ENCODE peak calls at places on chromosomes 16 and 17, in four cellular contexts. I is mesenchymal stem cell, J is hepatocyte, P is PC-9. T is an unnamed sample. For H3K27me3, the result is how much of the 10 kb centered on the place peaks cover.

GRCh38 chr17:47219621-47220475 is 10.7 kb downstream of the MYL4 start:
- DNase-seq in I (no peak), J (no peak), P (no peak), T (no peak)

GRCh38 chr17:30950669-30951399 is 20.0 kb upstream of the RNF135 start:
- DNase-seq in I (peak), J (peak), P (no peak), T (no peak)

GRCh38 chr17:27669850-27670249 is 38.9 kb downstream of the LGALS9 start:
- DNase-seq in I (no peak), J (no peak), P (no peak), T (no peak)

GRCh38 chr16:4316732-4317461 is 1.0 kb downstream of the GLIS2 start:
- DNase-seq in I (no peak), J (peak), P (peak), T (no peak)

GRCh38 chr17:68437979-68438877 is 19.1 kb downstream of the WIPI1 start:
- DNase-seq in I (peak), J (peak), P (no peak), T (no peak)

GRCh38 chr17:74922172-74922571 is 883 bp downstream of the USH1G start:
- DNase-seq in I (no peak), J (peak), P (no peak), T (no peak)

GRCh38 chr17:69478916-69479315 is 64.4 kb downstream of the MAP2K6 start:
- DNase-seq in I (no peak), J (no peak), P (no peak), T (no peak)

GRCh38 chr16:75096730-75097129 is 19.9 kb downstream of the LDHD start:
- DNase-seq in I (no peak), J (no peak), P (peak), T (no peak)

GRCh38 chr17:12024332-12024731 is 3.7 kb downstream of the MAP2K4 start:
- DNase-seq in I (peak), J (no peak), P (no peak), T (no peak)

GRCh38 chr17:11122908-11123307 is 118.1 kb upstream of the SHISA6 start:
- DNase-seq in I (no peak), J (no peak), P (no peak), T (no peak)

GRCh38 chr17:4739122-4740024 is at the start of the genes CXCL16 and ZMYND15:
- DNase-seq in I (peak), J (peak), P (peak), T (peak)

GRCh38 chr16:27505297-27506236 is 44.1 kb downstream of the GTF3C1 start:
- DNase-seq in I (no peak), J (no peak), P (no peak), T (no peak)

GRCh38 chr17:42039794-42040763 is 10.3 kb downstream of the C17orf113 start:
- DNase-seq in I (no peak), J (no peak), P (no peak), T (no peak)

GRCh38 chr16:87160752-87161337 is 156.3 kb downstream of the C16orf95 start:
- DNase-seq in I (no peak), J (no peak), P (no peak), T (no peak)

GRCh38 chr16:4529085-4530060 is 9.2 kb downstream of the CDIP1 start:
- DNase-seq in I (peak), J (peak), P (no peak), T (no peak)

GRCh38 chr17:5821057-5821456 is 236.7 kb upstream of the NLRP1 start:
- DNase-seq in I (peak), J (no peak), P (peak), T (no peak)

GRCh38 chr16:84136331-84137125 is 8.4 kb downstream of the HSDL1 start:
- DNase-seq in I (no peak), J (no peak), P (no peak), T (no peak)

GRCh38 chr17:65220732-65221131 is 83.6 kb downstream of the RGS9 start:
- DNase-seq in I (no peak), J (no peak), P (peak), T (no peak)

DNA sequence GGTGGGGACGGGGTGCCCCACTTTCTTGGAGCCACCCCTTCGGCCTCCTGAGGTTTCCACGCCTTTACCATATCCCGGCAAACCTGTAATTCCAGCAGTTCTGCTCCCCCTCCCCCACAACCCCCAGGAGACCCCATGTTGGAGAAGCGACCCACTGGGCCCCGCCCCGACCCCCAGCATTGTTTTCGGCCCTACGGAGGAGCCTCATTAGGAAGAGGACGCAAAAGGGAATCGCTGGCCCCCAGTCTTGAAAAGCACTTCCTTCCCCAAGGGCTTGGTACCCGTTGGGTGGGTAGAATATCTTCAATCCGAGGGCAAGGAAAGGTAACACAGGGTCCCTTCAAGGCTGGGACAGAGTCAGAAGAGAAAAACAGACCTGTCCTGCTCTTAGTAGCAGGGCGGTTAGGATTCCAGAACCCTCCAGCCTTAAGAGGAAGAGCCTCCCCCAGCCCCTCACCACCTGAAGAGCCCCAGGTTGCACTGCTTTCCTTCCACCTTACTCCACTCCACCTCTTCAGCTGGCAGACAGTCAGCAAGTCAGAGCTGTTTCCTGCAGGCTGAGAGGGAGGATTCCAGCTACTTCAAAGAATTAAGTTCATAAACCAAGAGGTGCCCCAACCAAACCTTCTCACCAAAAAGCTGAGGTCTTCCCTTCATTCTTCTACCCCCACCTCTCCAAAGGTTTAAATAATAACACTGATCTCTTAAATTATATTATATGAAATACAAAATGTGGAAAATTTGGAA is 803 bp upstream of the TLCD2 start:
- DNase-seq in I (peak), J (peak), P (no peak), T (no peak)
- H3K4me3 ChIP-seq in I (peak), J (peak), P (peak), T (peak)

DNA sequence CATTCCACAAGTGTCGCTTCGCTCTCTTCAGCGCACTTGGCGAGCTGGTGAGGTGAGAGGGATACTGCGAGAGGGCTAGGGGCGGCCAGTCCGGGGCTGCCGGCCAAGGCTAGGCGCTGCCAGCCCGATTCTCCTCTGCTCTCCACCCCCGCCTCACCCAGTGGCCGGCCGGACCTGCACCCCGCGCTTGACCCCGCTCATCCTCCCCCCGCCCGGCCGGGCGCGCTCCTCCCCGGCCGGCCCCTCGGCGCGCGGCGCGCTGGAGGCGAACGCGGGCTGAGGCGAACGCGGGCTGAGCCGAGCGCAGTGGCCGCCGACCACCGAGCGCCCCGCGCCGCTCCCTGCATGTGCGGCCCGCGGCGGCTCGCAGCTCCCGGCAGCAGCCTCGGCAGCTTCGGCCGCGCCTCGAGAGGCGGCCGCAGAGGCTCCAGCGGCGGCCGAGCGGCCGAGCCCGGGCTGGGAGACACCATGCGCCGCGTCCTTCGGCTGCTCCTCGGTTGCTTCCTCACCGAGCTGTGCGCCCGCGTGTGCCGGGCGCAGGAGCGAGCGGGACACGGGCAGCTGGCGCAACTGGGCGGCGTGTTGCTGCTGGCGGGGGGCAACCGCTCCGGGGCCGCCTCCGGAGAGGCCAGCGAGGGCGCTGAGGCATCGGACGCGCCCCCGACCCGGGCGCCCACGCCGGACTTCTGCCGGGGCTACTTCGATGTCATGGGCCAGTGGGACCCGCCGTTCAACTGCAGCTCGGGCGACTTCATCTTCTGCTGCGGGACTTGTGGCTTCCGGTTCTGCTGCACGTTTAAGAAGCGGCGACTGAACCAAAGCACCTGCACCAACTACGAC is at the start of gene SHISA9:
- DNase-seq in I (no peak), J (peak), P (no peak), T (no peak)
- H3K27me3 ChIP-seq in I (half or more), J (half or more), P (under half), T (under half)

DNA sequence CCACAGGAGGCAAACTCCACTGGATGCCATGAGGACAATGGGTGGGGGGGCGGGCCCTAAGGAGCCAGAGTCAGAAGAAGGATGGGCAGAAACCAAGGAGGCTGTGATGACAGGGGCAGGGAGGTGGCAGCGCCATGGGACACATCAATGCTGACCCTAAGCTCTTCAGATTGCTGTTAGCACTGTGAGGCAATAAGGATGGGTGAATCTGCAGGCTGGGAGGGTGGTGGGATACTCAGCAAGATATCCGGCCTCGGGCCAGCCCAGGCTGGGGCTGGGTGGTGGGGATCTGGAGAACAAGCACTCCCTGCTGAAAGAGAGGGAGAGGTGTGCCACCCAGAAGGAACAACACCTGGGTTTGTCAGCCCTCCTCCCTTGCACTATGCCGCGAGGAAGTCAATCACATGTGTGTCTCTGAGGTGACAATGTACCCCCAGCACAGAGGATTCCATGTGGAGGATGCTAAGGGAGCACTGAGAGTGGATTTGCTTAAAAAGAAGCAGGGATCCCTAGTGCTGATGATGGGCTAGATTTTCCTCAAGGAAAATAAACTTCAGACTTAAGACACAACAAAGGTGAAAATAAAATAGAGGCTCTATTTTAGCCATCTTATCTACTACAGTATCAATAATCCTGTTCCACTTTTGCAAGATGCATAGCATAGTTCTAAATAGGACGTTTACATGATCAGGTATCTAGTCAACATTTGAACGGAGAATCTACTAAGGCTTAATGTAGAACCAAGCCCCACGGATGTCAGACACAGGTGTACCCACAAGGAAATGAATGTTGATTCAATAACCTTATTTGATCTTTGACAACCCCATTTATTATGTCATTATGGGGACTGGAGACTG is 22.6 kb downstream of the SMPD3 start:
- DNase-seq in I (no peak), J (no peak), P (no peak), T (no peak)
- H3K4me3 ChIP-seq in I (no peak), J (no peak), P (no peak), T (no peak)

DNA sequence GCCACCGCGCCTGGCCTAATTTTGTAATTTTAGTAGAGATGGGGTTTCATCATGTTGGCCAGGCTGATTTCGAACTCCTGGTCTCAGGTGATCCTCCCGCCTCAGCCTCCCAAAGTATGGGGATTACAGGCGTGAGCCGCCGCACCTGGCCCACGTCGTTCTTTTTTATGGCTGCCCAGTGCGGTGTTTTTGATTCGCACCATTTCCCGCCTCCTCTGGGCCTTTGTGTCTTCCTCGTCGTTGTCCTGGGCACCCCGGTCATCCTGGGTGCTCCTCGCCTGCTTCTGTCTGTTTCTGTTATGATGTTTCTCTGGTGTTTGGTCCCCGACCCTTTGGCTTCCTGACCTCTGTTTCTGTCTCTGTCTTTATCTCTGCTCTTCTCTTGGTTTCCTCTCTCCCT is 15.0 kb downstream of the CBX4 start:
- DNase-seq in I (no peak), J (no peak), P (no peak), T (no peak)
- H3K27me3 ChIP-seq in I (under half), J (under half), P (under half), T (under half)

GRCh38 chr17:81365148-81365600 is 30.1 kb upstream of the BAHCC1 start:
- DNase-seq in I (peak), J (peak), P (peak), T (no peak)
- H3K4me3 ChIP-seq in I (peak), J (no peak), P (peak), T (no peak)